ENCODE peak calls at places on chromosome 14, in six cellular contexts. Y, K, A, I, C and S are unnamed samples.

GRCh38 chr14:104249092-104249491 is 110.7 kb downstream of the KIF26A start:
- DNase-seq in Y (no peak), K (no peak), A (peak; percentile 11), I (no peak), C (no peak), S (no peak)

GRCh38 chr14:92684801-92685560 is 63.4 kb downstream of the LGMN start:
- DNase-seq in Y (no peak), K (no peak), A (no peak), I (no peak), C (peak; percentile 47), S (no peak)

GRCh38 chr14:100810861-100811461 is 15.0 kb upstream of the MEG3 start:
- DNase-seq in Y (no peak), K (no peak), A (peak; percentile 13), I (no peak), C (no peak), S (peak; percentile 79)

GRCh38 chr14:21073921-21074320 is 3.8 kb downstream of the ARHGEF40 start:
- DNase-seq in Y (no peak), K (no peak), A (no peak), I (no peak), C (no peak), S (no peak)

GRCh38 chr14:100004392-100004791 is 60.8 kb upstream of the EVL start:
- DNase-seq in Y (no peak), K (no peak), A (no peak), I (no peak), C (no peak), S (peak; percentile 29)

GRCh38 chr14:106691601-106692291 is 1165.4 kb downstream of the TMEM121 start:
- DNase-seq in Y (no peak), K (peak; percentile 64), A (peak; percentile 21), I (no peak), C (peak; percentile 91), S (no peak)

GRCh38 chr14:79915411-79915810 is 295.9 kb downstream of the DIO2 start:
- DNase-seq in Y (no peak), K (no peak), A (no peak), I (no peak), C (no peak), S (no peak)

GRCh38 chr14:51386983-51387730 is 147.1 kb downstream of the TMX1 start:
- DNase-seq in Y (no peak), K (no peak), A (no peak), I (no peak), C (no peak), S (no peak)

GRCh38 chr14:84006643-84007137 is 1523.3 kb upstream of the FLRT2 start:
- DNase-seq in Y (no peak), K (no peak), A (no peak), I (no peak), C (no peak), S (no peak)

GRCh38 chr14:76872796-76873432 is 46.7 kb downstream of the LRRC74A start:
- DNase-seq in Y (peak; percentile 40), K (peak; percentile 20), A (peak; percentile 61), I (peak; percentile 69), C (peak; percentile 59), S (peak; percentile 34)

GRCh38 chr14:104101086-104101621 is 15.7 kb downstream of the ASPG start:
- DNase-seq in Y (no peak), K (no peak), A (peak; percentile 26), I (no peak), C (no peak), S (no peak)

GRCh38 chr14:99968156-99968920 is 96.9 kb upstream of the EVL start:
- DNase-seq in Y (no peak), K (no peak), A (no peak), I (no peak), C (no peak), S (peak; percentile 92)

GRCh38 chr14:104942586-104942985 is 17.9 kb downstream of the PLD4 start:
- DNase-seq in Y (no peak), K (no peak), A (no peak), I (no peak), C (no peak), S (no peak)

GRCh38 chr14:60188115-60188514 is 22.9 kb upstream of the DHRS7 start:
- DNase-seq in Y (no peak), K (no peak), A (no peak), I (no peak), C (peak; percentile 52), S (no peak)

GRCh38 chr14:33120341-33120740 is 181.7 kb downstream of the NPAS3 start:
- DNase-seq in Y (no peak), K (no peak), A (no peak), I (no peak), C (no peak), S (peak; percentile 60)

GRCh38 chr14:59389936-59390335 is 75.2 kb downstream of the GPR135 start:
- DNase-seq in Y (no peak), K (no peak), A (no peak), I (no peak), C (no peak), S (no peak)

GRCh38 chr14:68819260-68819691 is 26.4 kb upstream of the ZFP36L1 start:
- DNase-seq in Y (peak; percentile 20), K (no peak), A (no peak), I (no peak), C (no peak), S (peak; percentile 80)

GRCh38 chr14:55807059-55807499 is 227.1 kb downstream of the KTN1 start:
- DNase-seq in Y (peak; percentile 62), K (no peak), A (peak; percentile 74), I (peak; percentile 91), C (peak; percentile 73), S (peak; percentile 75)

GRCh38 chr14:104206281-104206904 is 68.0 kb downstream of the KIF26A start:
- DNase-seq in Y (no peak), K (no peak), A (no peak), I (no peak), C (no peak), S (no peak)

GRCh38 chr14:38105106-38105702 is 102.5 kb upstream of the SSTR1 start:
- DNase-seq in Y (no peak), K (no peak), A (no peak), I (no peak), C (no peak), S (no peak)

GRCh38 chr14:59679872-59680271 is 103.3 kb upstream of the CCDC175 start:
- DNase-seq in Y (no peak), K (no peak), A (no peak), I (peak; percentile 38), C (no peak), S (peak; percentile 22)

GRCh38 chr14:93033983-93034670 is 81.6 kb downstream of the ITPK1 start:
- DNase-seq in Y (no peak), K (no peak), A (no peak), I (no peak), C (peak; percentile 70), S (no peak)

GRCh38 chr14:67735361-67735921 is 33.8 kb downstream of the RDH12 start:
- DNase-seq in Y (no peak), K (no peak), A (no peak), I (no peak), C (no peak), S (no peak)

GRCh38 chr14:77623201-77623600 is 6.8 kb upstream of the SPTLC2 start:
- DNase-seq in Y (no peak), K (no peak), A (no peak), I (no peak), C (no peak), S (no peak)

GRCh38 chr14:105061428-105062047 is 3.7 kb downstream of the GPR132 start:
- DNase-seq in Y (no peak), K (peak; percentile 73), A (no peak), I (no peak), C (peak; percentile 77), S (no peak)

GRCh38 chr14:97219356-97220017 is 422.3 kb downstream of the VRK1 start:
- DNase-seq in Y (no peak), K (no peak), A (no peak), I (no peak), C (no peak), S (no peak)
- H3K4me3 ChIP-seq in Y (peak overlapping the region; percentile 63), K (no peak overlapping the region), A (no peak overlapping the region), I (peak overlapping the region; percentile 34), C (peak overlapping the region; percentile 24), S (peak overlapping the region; percentile 29)

GRCh38 chr14:43651896-43652295 is 855.2 kb downstream of the FSCB start:
- DNase-seq in Y (no peak), K (no peak), A (no peak), I (no peak), C (no peak), S (no peak)

GRCh38 chr14:43649508-43649907 is 857.6 kb downstream of the FSCB start:
- DNase-seq in Y (no peak), K (no peak), A (no peak), I (no peak), C (no peak), S (no peak)

GRCh38 chr14:43651185-43651787 is 855.8 kb downstream of the FSCB start:
- DNase-seq in Y (no peak), K (no peak), A (no peak), I (no peak), C (no peak), S (no peak)

GRCh38 chr14:43647302-43647701 is 859.8 kb downstream of the FSCB start:
- DNase-seq in Y (no peak), K (peak; percentile 3), A (no peak), I (no peak), C (no peak), S (no peak)
- TF ChIP-seq CTCF in Y (no peak), K (no peak), A (no peak), I (no peak), C (no peak), S (no peak)

DNA sequence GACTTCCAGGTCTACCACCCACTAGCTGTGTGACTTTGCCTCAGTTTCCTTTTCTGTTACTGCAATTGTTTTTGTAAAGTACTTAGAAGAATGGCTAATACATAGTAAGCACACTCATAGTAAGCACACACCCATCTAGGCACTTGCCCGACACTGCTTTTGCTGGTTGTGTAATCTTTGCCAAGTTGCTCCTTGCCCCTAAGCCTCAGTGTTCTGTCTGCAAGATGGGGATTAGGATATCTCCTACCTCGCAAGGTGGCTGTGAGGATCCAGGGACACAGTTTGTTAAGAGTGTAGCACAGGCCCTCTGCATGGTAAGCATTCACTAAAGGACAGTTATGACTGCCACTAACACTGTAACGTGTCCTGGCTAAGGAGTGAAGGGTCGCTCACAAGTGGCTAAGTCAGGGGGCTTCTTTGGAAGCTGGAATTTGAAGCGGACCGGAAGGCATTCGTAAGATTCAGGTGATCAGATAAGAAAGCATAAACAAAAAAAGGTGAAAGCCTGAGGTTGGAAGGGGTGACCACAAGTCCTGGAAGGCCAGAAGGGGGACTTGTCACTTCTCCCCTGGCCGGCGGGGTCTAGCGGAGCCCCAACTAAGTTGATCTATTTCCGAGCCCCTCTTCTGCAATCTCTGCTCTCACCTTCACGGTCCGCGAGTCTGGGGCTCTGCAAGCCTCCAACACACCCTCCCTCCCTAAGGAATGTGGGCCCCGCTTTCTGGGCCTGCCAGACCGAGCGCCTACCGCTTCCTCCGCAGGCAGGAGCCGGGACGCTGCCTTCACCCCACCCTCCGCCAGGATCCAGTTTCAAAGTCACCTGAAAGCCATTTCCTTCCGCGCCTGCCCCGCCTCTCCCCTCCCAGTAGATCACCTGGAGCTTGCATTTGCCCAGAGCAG is 1.5 kb upstream of the PLEKHG3 start:
- DNase-seq in Y (peak; percentile 67), K (no peak), A (no peak), I (no peak), C (no peak), S (no peak)
- H3K4me3 ChIP-seq in Y (peak overlapping the region; percentile 82), K (no peak overlapping the region), A (no peak overlapping the region), I (no peak overlapping the region), C (no peak overlapping the region), S (no peak overlapping the region)

DNA sequence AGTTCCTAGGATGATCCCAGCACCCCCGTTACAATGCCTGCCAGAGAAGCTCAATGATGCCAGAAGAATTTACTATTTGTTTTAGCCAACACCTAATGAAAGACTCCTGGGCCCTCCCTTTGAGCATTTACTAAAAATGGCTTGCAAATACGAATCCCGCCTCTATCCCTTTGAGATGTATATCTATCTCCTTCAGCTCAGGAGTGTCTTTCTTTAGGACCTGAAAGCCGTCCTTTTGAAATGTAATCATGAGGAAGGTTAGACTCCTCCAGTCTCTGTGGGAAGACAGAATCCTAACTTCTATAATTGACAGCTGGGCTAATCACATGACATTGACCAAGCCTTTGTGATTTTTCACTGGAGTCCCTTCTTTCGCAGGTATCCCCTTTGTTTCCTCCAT is 19.2 kb upstream of the DYNC1H1 start:
- DNase-seq in Y (no peak), K (no peak), A (no peak), I (no peak), C (no peak), S (no peak)
- TF ChIP-seq CTCF in Y (no peak), K (no peak), A (no peak), I (no peak), C (no peak), S (no peak)